ENCODE peak calls at places on chromosomes 3 and 15, in five cellular contexts. X is K562, I is HepG2, D is HCT116, R is A549. E is an unnamed sample.

GRCh38 chr3:149771652-149772271 is 19.5 kb upstream of the COMMD2 start:
- DNase-seq in X (peak; percentile 55), I (peak; percentile 25), D (peak; percentile 33), R (peak; percentile 43), E (peak; percentile 32)

GRCh38 chr3:4726549-4726948 is 233.4 kb downstream of the ITPR1 start:
- DNase-seq in X (no peak), I (no peak), D (no peak), R (no peak), E (no peak)

GRCh38 chr15:62212746-62213145 is 47.7 kb upstream of the C2CD4B start:
- DNase-seq in X (no peak), I (no peak), D (no peak), R (no peak), E (no peak)

GRCh38 chr15:60128000-60128376 is 123.9 kb downstream of the FOXB1 start:
- DNase-seq in X (no peak), I (no peak), D (no peak), R (no peak), E (no peak)

GRCh38 chr15:25775317-25775912 is 87.7 kb downstream of the ATP10A start:
- DNase-seq in X (no peak), I (peak; percentile 45), D (no peak), R (peak; percentile 88), E (no peak)

GRCh38 chr3:143084856-143085731 is 34.5 kb upstream of the CHST2 start:
- DNase-seq in X (peak; percentile 98), I (no peak), D (no peak), R (peak; percentile 33), E (no peak)

GRCh38 chr3:157618075-157618760 is 115.0 kb upstream of the VEPH1 start:
- DNase-seq in X (peak; percentile 57), I (peak; percentile 41), D (peak; percentile 61), R (peak; percentile 56), E (peak; percentile 41)

GRCh38 chr3:31884251-31884650 is 96.8 kb downstream of the OSBPL10 start:
- DNase-seq in X (no peak), I (no peak), D (no peak), R (no peak), E (no peak)

GRCh38 chr15:57158997-57159668 is 217.2 kb upstream of the CGNL1 start:
- DNase-seq in X (no peak), I (no peak), D (no peak), R (no peak), E (no peak)

GRCh38 chr3:78844307-78844706 is 923.5 kb downstream of the ROBO1 start:
- DNase-seq in X (no peak), I (peak; percentile 97), D (no peak), R (no peak), E (no peak)

GRCh38 chr3:49769926-49770325 is 16.4 kb downstream of the IP6K1 start:
- DNase-seq in X (no peak), I (no peak), D (no peak), R (no peak), E (no peak)

DNA sequence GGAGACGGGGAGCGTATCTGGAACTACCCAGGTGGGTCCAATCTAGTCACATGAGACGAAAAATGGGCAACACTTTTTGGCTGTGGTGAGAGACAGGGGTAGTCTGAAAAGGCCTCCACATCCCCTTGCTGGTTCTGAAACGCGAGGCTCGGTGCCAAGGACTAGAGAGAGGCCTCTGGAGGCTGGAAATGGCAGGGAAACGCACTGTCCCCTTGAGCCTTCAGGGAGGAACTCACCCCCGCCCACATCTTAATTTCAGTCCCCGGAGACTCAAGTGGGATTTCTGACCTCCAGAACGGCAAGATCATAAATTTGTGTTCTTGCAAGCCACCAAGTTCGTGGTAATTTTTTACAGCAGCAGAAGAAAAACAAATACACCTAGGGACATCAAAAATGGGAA is 185.5 kb downstream of the ARRDC4 start:
- DNase-seq in X (no peak), I (no peak), D (no peak), R (no peak), E (no peak)
- H3K4me1 ChIP-seq in X (no peaks in the 10 kb centered on the region), I (no peaks in the 10 kb centered on the region), D (no peaks in the 10 kb centered on the region), R (no peaks in the 10 kb centered on the region), E (no peaks in the 10 kb centered on the region)

DNA sequence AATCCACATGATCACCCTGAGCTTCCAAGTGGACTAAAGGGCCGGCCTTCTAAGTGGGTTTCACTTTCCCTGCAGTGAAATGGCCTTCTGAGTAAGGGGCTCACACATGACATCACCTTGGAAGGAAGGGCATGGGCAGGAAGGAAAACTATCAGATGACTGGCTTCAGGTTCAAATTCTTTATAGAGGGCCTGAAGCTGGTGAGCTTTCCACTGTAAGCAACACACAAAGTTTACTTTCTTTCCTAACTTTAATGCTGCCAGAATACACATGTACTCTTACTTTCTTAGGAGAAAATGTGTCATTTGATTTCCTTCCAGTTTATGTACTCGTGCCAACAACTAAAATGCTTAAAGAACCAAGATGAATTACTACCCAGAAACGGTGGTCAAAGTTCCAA is 475.6 kb downstream of the FOXP1 start:
- DNase-seq in X (no peak), I (no peak), D (no peak), R (no peak), E (no peak)
- TF ChIP-seq REST in X (no peak), I (no peak), D (no peak), R (no peak), E (no peak)

DNA sequence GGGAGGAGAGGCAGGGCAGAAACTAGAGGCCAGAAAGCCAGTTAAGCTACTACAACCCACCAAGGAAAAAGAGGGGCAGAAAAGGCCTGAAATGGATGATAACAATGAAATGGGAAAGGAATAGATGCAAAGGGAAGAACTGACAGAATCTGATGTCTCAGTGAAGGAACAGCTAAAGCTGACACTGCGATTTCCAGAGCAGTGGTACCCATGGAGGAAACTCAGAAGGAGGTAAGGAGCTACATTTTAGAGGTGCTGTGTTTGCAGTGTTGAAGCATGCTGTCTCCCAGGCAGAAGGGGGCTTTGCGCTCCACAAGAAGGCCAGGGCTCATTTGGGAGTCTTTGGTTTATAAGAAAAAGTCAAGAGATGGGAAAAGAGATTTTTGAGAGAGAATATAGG is 38.0 kb downstream of the ZBTB38 start:
- DNase-seq in X (no peak), I (no peak), D (no peak), R (no peak), E (no peak)
- H3K4me1 ChIP-seq in X (peaks cover 2% of the 10 kb centered on the region), I (peaks cover 54% of the 10 kb centered on the region), D (peaks cover 13% of the 10 kb centered on the region), R (peaks cover 92% of the 10 kb centered on the region), E (peaks cover 38% of the 10 kb centered on the region)

GRCh38 chr3:159816507-159816906 is 172.1 kb upstream of the IL12A start:
- DNase-seq in X (no peak), I (no peak), D (no peak), R (no peak), E (no peak)

GRCh38 chr3:159817571-159817970 is 171.1 kb upstream of the IL12A start:
- DNase-seq in X (no peak), I (no peak), D (no peak), R (no peak), E (no peak)

GRCh38 chr3:159818997-159819500 is 169.6 kb upstream of the IL12A start:
- DNase-seq in X (no peak), I (no peak), D (no peak), R (no peak), E (no peak)

GRCh38 chr3:159818399-159818798 is 170.2 kb upstream of the IL12A start:
- DNase-seq in X (no peak), I (peak; percentile 31), D (no peak), R (no peak), E (no peak)

DNA sequence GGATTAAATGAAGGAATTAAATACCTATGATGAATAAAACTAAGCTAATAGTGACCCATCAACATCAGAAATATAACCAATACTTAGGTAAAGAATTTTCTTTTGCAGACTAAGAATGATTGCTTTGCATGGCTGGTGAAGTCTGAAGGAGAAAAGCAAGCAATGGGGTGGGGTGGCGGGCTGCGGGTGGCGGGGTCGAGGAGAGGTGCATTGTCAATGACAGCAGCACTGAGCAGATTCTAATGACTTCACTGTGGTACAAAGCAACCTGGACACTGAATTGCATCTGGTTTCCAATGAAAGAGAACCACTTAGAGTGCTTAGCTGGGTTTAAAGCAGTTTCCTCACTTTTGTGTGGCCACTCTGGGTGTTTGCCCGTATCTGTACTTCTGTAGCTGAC is 171.5 kb upstream of the IL12A start:
- DNase-seq in X (no peak), I (no peak), D (no peak), R (no peak), E (no peak)
- TF ChIP-seq REST in X (no peak), I (no peak), D (no peak), R (no peak), E (no peak)

DNA sequence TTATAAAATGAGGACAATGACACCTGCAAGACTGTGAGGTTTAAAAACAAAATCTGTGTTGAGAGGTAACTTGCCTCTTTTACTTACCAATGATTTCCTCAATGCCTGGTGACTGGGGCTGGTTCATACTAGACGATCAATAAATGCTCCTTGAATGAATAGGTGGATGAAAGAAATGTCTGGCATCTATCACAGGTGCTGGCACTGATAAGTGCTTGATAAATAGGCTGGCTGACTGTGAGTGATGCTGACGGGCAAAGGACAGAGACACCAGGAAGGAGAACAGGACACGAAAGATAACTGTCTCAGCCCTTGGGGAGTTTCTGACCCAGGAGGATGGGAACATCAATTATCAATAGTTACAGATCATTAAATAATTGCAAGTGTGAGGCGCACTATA is 31.9 kb downstream of the RBP2 start:
- DNase-seq in X (no peak), I (no peak), D (no peak), R (no peak), E (no peak)
- H3K4me1 ChIP-seq in X (no peaks in the 10 kb centered on the region), I (peaks cover under 1% of the 10 kb centered on the region), D (no peaks in the 10 kb centered on the region), R (no peaks in the 10 kb centered on the region), E (no peaks in the 10 kb centered on the region)

GRCh38 chr3:134355416-134355815 is 18.8 kb downstream of the AMOTL2 start:
- DNase-seq in X (no peak), I (no peak), D (no peak), R (no peak), E (no peak)

GRCh38 chr3:134354612-134355275 is 19.5 kb downstream of the AMOTL2 start:
- DNase-seq in X (no peak), I (no peak), D (no peak), R (no peak), E (no peak)

GRCh38 chr3:134353171-134353825 is 20.9 kb downstream of the AMOTL2 start:
- DNase-seq in X (no peak), I (no peak), D (no peak), R (no peak), E (no peak)

GRCh38 chr3:134352031-134352671 is 22.1 kb downstream of the AMOTL2 start:
- DNase-seq in X (no peak), I (peak; percentile 69), D (no peak), R (no peak), E (no peak)

GRCh38 chr3:134353831-134354611 is 20.2 kb downstream of the AMOTL2 start:
- DNase-seq in X (no peak), I (no peak), D (no peak), R (no peak), E (no peak)
- TF ChIP-seq REST in X (no peak), I (no peak), D (no peak), R (no peak), E (no peak)

GRCh38 chr15:69556344-69556743 is 103.7 kb downstream of the RPLP1 start:
- DNase-seq in X (no peak), I (no peak), D (no peak), R (peak; percentile 74), E (no peak)

GRCh38 chr15:69558138-69558409 is 105.5 kb downstream of the RPLP1 start:
- DNase-seq in X (no peak), I (no peak), D (no peak), R (no peak), E (no peak)

GRCh38 chr15:69555080-69555479 is 102.5 kb downstream of the RPLP1 start:
- DNase-seq in X (no peak), I (no peak), D (no peak), R (no peak), E (no peak)

GRCh38 chr15:69559440-69560215 is 107.0 kb downstream of the RPLP1 start:
- DNase-seq in X (no peak), I (no peak), D (no peak), R (no peak), E (no peak)

GRCh38 chr15:69557340-69558137 is 104.9 kb downstream of the RPLP1 start:
- DNase-seq in X (no peak), I (peak; percentile 82), D (peak; percentile 55), R (peak; percentile 96), E (peak; percentile 91)
- H3K4me1 ChIP-seq in X (no peaks in the 10 kb centered on the region), I (peaks cover 51% of the 10 kb centered on the region), D (peaks cover 23% of the 10 kb centered on the region), R (peaks cover 83% of the 10 kb centered on the region), E (peaks cover 31% of the 10 kb centered on the region)